ENCODE peak calls at places on chromosomes 11 and 22, in four cellular contexts. O, R, J and D are unnamed samples.

GRCh38 chr11:92225206-92225562 is 566 bp downstream of the FAT3 start:
- DNase-seq in O (peak; percentile 21), R (no peak), J (no peak), D (no peak)

GRCh38 chr11:20647976-20648565 is 21.3 kb upstream of the NELL1 start:
- DNase-seq in O (peak; percentile 65), R (peak; percentile 53), J (peak; percentile 69), D (peak; percentile 50)

GRCh38 chr11:19075636-19076035 is 15.1 kb upstream of the MRGPRX2 start:
- DNase-seq in O (no peak), R (no peak), J (no peak), D (no peak)

GRCh38 chr11:100963375-100963774 is 166.2 kb downstream of the PGR start:
- DNase-seq in O (no peak), R (no peak), J (no peak), D (no peak)

GRCh38 chr11:130580372-130580771 is 131.9 kb downstream of the ADAMTS15 start:
- DNase-seq in O (no peak), R (no peak), J (no peak), D (no peak)

GRCh38 chr11:4704054-4704789 is at the start of gene MMP26:
- DNase-seq in O (no peak), R (peak; percentile 14), J (no peak), D (no peak)

GRCh38 chr22:38228873-38229740 is 27.3 kb downstream of the MAFF start:
- DNase-seq in O (no peak), R (no peak), J (no peak), D (peak; percentile 54)

GRCh38 chr11:73314121-73314948 is 6.3 kb downstream of the ARHGEF17 start:
- DNase-seq in O (no peak), R (peak; percentile 28), J (peak; percentile 42), D (peak; percentile 95)

GRCh38 chr11:120739780-120740179 is 228.2 kb downstream of the GRIK4 start:
- DNase-seq in O (no peak), R (no peak), J (no peak), D (no peak)

GRCh38 chr11:100815787-100816330 is 128.8 kb downstream of the ARHGAP42 start:
- DNase-seq in O (no peak), R (no peak), J (no peak), D (no peak)

GRCh38 chr11:34626393-34626792 is 5.5 kb downstream of the EHF start:
- DNase-seq in O (no peak), R (no peak), J (no peak), D (no peak)

GRCh38 chr11:87878373-87878779 is 296.9 kb downstream of the RAB38 start:
- DNase-seq in O (peak; percentile 9), R (no peak), J (no peak), D (peak; percentile 2)

GRCh38 chr11:66204412-66204811 is 64.0 kb upstream of the RAB1B start:
- DNase-seq in O (no peak), R (no peak), J (no peak), D (no peak)

GRCh38 chr11:18706330-18707243 is 8.0 kb downstream of the TMEM86A start:
- DNase-seq in O (no peak), R (peak; percentile 69), J (no peak), D (no peak)

GRCh38 chr11:96282846-96283245 is 60.1 kb downstream of the MAML2 start:
- DNase-seq in O (no peak), R (no peak), J (no peak), D (no peak)

GRCh38 chr22:27461470-27461869 is 340.1 kb downstream of the MN1 start:
- DNase-seq in O (no peak), R (peak; percentile 56), J (no peak), D (no peak)

GRCh38 chr11:117412176-117412575 is 84.5 kb downstream of the CEP164 start:
- DNase-seq in O (no peak), R (no peak), J (no peak), D (no peak)
- TF ChIP-seq ELF4 in O (no peak), R (no peak), J (no peak), D (no peak)

GRCh38 chr11:108027057-108027456 is 18.4 kb downstream of the CUL5 start:
- DNase-seq in O (no peak), R (peak; percentile 22), J (no peak), D (no peak)
- TF ChIP-seq ELF4 in O (no peak), R (no peak), J (no peak), D (no peak)

GRCh38 chr22:48918585-48919186 is 909.0 kb downstream of the BRD1 start:
- DNase-seq in O (no peak), R (no peak), J (no peak), D (peak; percentile 65)
- TF ChIP-seq ELF4 in O (no peak), R (no peak), J (no peak), D (no peak)

GRCh38 chr11:94521684-94522083 is 9.4 kb downstream of the C11orf97 start:
- DNase-seq in O (peak; percentile 30), R (no peak), J (peak; percentile 20), D (peak; percentile 16)
- TF ChIP-seq ELF4 in O (no peak), R (no peak), J (no peak), D (no peak)

GRCh38 chr22:29050457-29050856 is 11.2 kb downstream of the C22orf31 start:
- DNase-seq in O (no peak), R (no peak), J (no peak), D (no peak)

GRCh38 chr22:29054251-29054767 is 7.3 kb downstream of the C22orf31 start:
- DNase-seq in O (no peak), R (no peak), J (no peak), D (no peak)

GRCh38 chr22:29056472-29056871 is 5.2 kb downstream of the C22orf31 start:
- DNase-seq in O (no peak), R (no peak), J (no peak), D (no peak)

GRCh38 chr22:29053048-29053702 is 8.5 kb downstream of the C22orf31 start:
- DNase-seq in O (no peak), R (no peak), J (no peak), D (no peak)

DNA sequence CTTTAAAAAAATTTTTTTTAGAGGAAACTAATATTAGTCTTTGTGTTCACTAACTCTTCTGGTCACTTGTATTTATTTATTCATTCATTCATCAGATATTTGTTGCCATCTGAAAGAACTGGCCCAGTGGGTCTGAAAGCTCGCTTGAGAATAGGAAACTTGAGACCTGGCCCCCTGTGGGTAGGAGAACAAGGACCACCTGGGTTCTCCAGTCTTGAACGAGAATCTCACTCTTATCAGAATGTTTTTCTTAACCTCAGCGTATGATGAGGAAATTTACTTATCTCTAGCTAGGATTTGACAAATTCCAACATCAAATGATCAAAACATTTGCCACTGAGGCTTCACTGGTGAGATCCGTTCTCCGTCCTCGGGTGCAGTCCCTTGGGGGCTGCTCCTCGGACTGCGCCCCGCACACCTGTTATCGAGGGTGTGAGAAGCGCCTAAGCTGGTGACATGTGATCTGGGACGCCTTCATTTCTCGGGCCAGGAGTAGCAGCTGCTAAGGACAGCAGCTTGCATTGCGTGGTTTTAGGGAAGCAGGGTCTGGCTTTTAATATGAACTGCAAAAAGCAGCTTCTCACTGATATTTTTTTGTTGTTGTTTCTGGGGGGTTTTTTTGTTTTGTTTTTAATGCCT is 6.3 kb downstream of the C22orf31 start:
- DNase-seq in O (no peak), R (peak; percentile 34), J (no peak), D (no peak)
- TF ChIP-seq ELF4 in O (no peak), R (no peak), J (no peak), D (no peak)

GRCh38 chr11:75425422-75425821 is 7.6 kb downstream of the KLHL35 start:
- DNase-seq in O (peak; percentile 45), R (peak; percentile 81), J (peak; percentile 59), D (no peak)
- TF ChIP-seq ELF4 in O (no peak), R (no peak), J (no peak), D (no peak)

GRCh38 chr11:33500331-33500730 is 200.3 kb downstream of the C11orf91 start:
- DNase-seq in O (no peak), R (no peak), J (no peak), D (no peak)
- TF ChIP-seq ELF4 in O (no peak), R (no peak), J (no peak), D (no peak)

DNA sequence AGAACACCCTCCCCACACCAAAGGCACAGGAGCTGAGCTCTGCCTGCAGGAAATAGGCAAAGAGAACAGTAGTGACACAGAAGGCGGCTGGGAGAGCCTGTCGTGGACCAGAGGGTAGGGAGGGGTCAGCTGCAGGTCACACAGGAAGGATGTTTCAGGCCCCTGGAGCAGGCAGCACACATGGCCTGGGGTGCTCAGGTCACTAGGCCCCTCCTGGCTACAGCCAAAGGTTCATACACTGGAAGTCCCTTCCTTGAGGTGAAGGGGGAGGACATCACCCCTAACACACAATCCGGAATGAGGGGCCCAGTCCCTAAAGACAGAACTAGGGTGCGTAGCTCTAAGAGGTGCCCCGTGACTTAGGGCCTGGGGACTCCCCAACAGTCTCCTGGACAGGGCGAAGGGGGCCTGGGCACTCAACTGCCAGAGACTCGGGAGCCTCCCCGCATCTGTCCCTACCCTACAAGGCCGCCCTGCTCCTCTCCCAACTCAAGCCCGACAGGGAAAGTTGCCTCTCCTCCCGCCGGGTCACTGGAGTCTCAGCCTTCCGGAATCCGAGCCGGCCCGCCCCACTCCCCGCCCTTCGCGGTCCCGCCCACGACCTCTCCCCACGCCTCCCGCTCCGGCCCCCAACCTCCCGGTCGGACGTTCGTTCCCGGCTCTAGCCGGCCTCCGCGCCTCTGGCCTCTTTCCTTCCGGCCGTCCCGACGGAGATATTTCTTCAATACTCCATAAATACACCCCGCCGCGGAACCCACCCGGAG is at the start of gene CYB5R2:
- DNase-seq in O (no peak), R (peak; percentile 76), J (peak; percentile 60), D (no peak)
- TF ChIP-seq ELF4 in O (no peak), R (no peak), J (no peak), D (no peak)